ENCODE peak calls at places on chromosome 13, in ten cellular contexts. One of them, this sample, is unnamed.

GRCh38 chr13:74869846-74870245 is 612.1 kb downstream of the TBC1D4 start:
- DNase-seq in stimulated activated CD4-positive, alpha-beta T cell treated with anti-CD3 and anti-CD28 coated beads, Interleukin-1b, Interleukin-23, amount 100 ng/mL, for 4 hours: no peak
- DNase-seq in activated T-helper 2 cell treated with anti-CD3 and anti-CD28 coated beads, Interferon-gamma antibody, Interleukin-2, Interleukin-4, amounts not matched to agents 10 μg/mL and 5 μg/mL and 100 μg/mL, durations not matched to agents 14 hours and 24 hours and 36 hours: no peak
- DNase-seq in non-pigmented ciliary epithelial cell: no peak
- DNase-seq in mesothelial cell of epicardium: no peak
- DNase-seq in T-helper 22 cell: no peak
- DNase-seq in EL: no peak
- DNase-seq in fibroblast of lung: peak; percentile 23
- DNase-seq in ovary: no peak
- DNase-seq in AG10803: no peak
- DNase-seq in this sample: no peak

GRCh38 chr13:42615691-42616090 is 41.7 kb downstream of the TNFSF11 start:
- DNase-seq in stimulated activated CD4-positive, alpha-beta T cell treated with anti-CD3 and anti-CD28 coated beads, Interleukin-1b, Interleukin-23, amount 100 ng/mL, for 4 hours: no peak
- DNase-seq in activated T-helper 2 cell treated with anti-CD3 and anti-CD28 coated beads, Interferon-gamma antibody, Interleukin-2, Interleukin-4, amounts not matched to agents 10 μg/mL and 5 μg/mL and 100 μg/mL, durations not matched to agents 14 hours and 24 hours and 36 hours: no peak
- DNase-seq in non-pigmented ciliary epithelial cell: no peak
- DNase-seq in mesothelial cell of epicardium: no peak
- DNase-seq in T-helper 22 cell: no peak
- DNase-seq in EL: peak; percentile 24
- DNase-seq in fibroblast of lung: peak; percentile 2
- DNase-seq in ovary: no peak
- DNase-seq in AG10803: no peak
- DNase-seq in this sample: no peak

GRCh38 chr13:67238277-67238859 is 8.2 kb upstream of the PCDH9 start:
- DNase-seq in stimulated activated CD4-positive, alpha-beta T cell treated with anti-CD3 and anti-CD28 coated beads, Interleukin-1b, Interleukin-23, amount 100 ng/mL, for 4 hours: no peak
- DNase-seq in activated T-helper 2 cell treated with anti-CD3 and anti-CD28 coated beads, Interferon-gamma antibody, Interleukin-2, Interleukin-4, amounts not matched to agents 10 μg/mL and 5 μg/mL and 100 μg/mL, durations not matched to agents 14 hours and 24 hours and 36 hours: no peak
- DNase-seq in non-pigmented ciliary epithelial cell: no peak
- DNase-seq in mesothelial cell of epicardium: no peak
- DNase-seq in T-helper 22 cell: no peak
- DNase-seq in EL: peak; percentile 37
- DNase-seq in fibroblast of lung: peak; percentile 16
- DNase-seq in ovary: no peak
- DNase-seq in AG10803: peak; percentile 32
- DNase-seq in this sample: peak; percentile 65

GRCh38 chr13:27383104-27383921 is 41.1 kb upstream of the GTF3A start:
- DNase-seq in stimulated activated CD4-positive, alpha-beta T cell treated with anti-CD3 and anti-CD28 coated beads, Interleukin-1b, Interleukin-23, amount 100 ng/mL, for 4 hours: no peak
- DNase-seq in activated T-helper 2 cell treated with anti-CD3 and anti-CD28 coated beads, Interferon-gamma antibody, Interleukin-2, Interleukin-4, amounts not matched to agents 10 μg/mL and 5 μg/mL and 100 μg/mL, durations not matched to agents 14 hours and 24 hours and 36 hours: no peak
- DNase-seq in non-pigmented ciliary epithelial cell: no peak
- DNase-seq in mesothelial cell of epicardium: no peak
- DNase-seq in T-helper 22 cell: no peak
- DNase-seq in EL: no peak
- DNase-seq in fibroblast of lung: no peak
- DNase-seq in ovary: no peak
- DNase-seq in AG10803: no peak
- DNase-seq in this sample: no peak

GRCh38 chr13:94112731-94113130 is 366.8 kb downstream of the DCT start:
- DNase-seq in stimulated activated CD4-positive, alpha-beta T cell treated with anti-CD3 and anti-CD28 coated beads, Interleukin-1b, Interleukin-23, amount 100 ng/mL, for 4 hours: no peak
- DNase-seq in activated T-helper 2 cell treated with anti-CD3 and anti-CD28 coated beads, Interferon-gamma antibody, Interleukin-2, Interleukin-4, amounts not matched to agents 10 μg/mL and 5 μg/mL and 100 μg/mL, durations not matched to agents 14 hours and 24 hours and 36 hours: no peak
- DNase-seq in non-pigmented ciliary epithelial cell: no peak
- DNase-seq in mesothelial cell of epicardium: no peak
- DNase-seq in T-helper 22 cell: no peak
- DNase-seq in EL: no peak
- DNase-seq in fibroblast of lung: no peak
- DNase-seq in ovary: no peak
- DNase-seq in AG10803: no peak
- DNase-seq in this sample: no peak

GRCh38 chr13:72567566-72567965 is 159.9 kb downstream of the MZT1 start:
- DNase-seq in stimulated activated CD4-positive, alpha-beta T cell treated with anti-CD3 and anti-CD28 coated beads, Interleukin-1b, Interleukin-23, amount 100 ng/mL, for 4 hours: no peak
- DNase-seq in activated T-helper 2 cell treated with anti-CD3 and anti-CD28 coated beads, Interferon-gamma antibody, Interleukin-2, Interleukin-4, amounts not matched to agents 10 μg/mL and 5 μg/mL and 100 μg/mL, durations not matched to agents 14 hours and 24 hours and 36 hours: no peak
- DNase-seq in non-pigmented ciliary epithelial cell: no peak
- DNase-seq in mesothelial cell of epicardium: no peak
- DNase-seq in T-helper 22 cell: no peak
- DNase-seq in EL: no peak
- DNase-seq in fibroblast of lung: no peak
- DNase-seq in ovary: no peak
- DNase-seq in AG10803: no peak
- DNase-seq in this sample: no peak

GRCh38 chr13:29402168-29402621 is 193.3 kb downstream of the SLC7A1 start:
- DNase-seq in stimulated activated CD4-positive, alpha-beta T cell treated with anti-CD3 and anti-CD28 coated beads, Interleukin-1b, Interleukin-23, amount 100 ng/mL, for 4 hours: no peak
- DNase-seq in activated T-helper 2 cell treated with anti-CD3 and anti-CD28 coated beads, Interferon-gamma antibody, Interleukin-2, Interleukin-4, amounts not matched to agents 10 μg/mL and 5 μg/mL and 100 μg/mL, durations not matched to agents 14 hours and 24 hours and 36 hours: no peak
- DNase-seq in non-pigmented ciliary epithelial cell: peak; percentile 23
- DNase-seq in mesothelial cell of epicardium: no peak
- DNase-seq in T-helper 22 cell: no peak
- DNase-seq in EL: peak; percentile 17
- DNase-seq in fibroblast of lung: peak; percentile 51
- DNase-seq in ovary: peak; percentile 19
- DNase-seq in AG10803: no peak
- DNase-seq in this sample: peak; percentile 12

GRCh38 chr13:103883152-103883551 is 816.9 kb upstream of the SLC10A2 start:
- DNase-seq in stimulated activated CD4-positive, alpha-beta T cell treated with anti-CD3 and anti-CD28 coated beads, Interleukin-1b, Interleukin-23, amount 100 ng/mL, for 4 hours: no peak
- DNase-seq in activated T-helper 2 cell treated with anti-CD3 and anti-CD28 coated beads, Interferon-gamma antibody, Interleukin-2, Interleukin-4, amounts not matched to agents 10 μg/mL and 5 μg/mL and 100 μg/mL, durations not matched to agents 14 hours and 24 hours and 36 hours: no peak
- DNase-seq in non-pigmented ciliary epithelial cell: peak; percentile 98
- DNase-seq in mesothelial cell of epicardium: peak; percentile 81
- DNase-seq in T-helper 22 cell: no peak
- DNase-seq in EL: peak; percentile 76
- DNase-seq in fibroblast of lung: peak; percentile 96
- DNase-seq in ovary: peak; percentile 26
- DNase-seq in AG10803: peak; percentile 82
- DNase-seq in this sample: peak; percentile 96

GRCh38 chr13:98397221-98397620 is 179.7 kb downstream of the STK24 start:
- DNase-seq in stimulated activated CD4-positive, alpha-beta T cell treated with anti-CD3 and anti-CD28 coated beads, Interleukin-1b, Interleukin-23, amount 100 ng/mL, for 4 hours: no peak
- DNase-seq in activated T-helper 2 cell treated with anti-CD3 and anti-CD28 coated beads, Interferon-gamma antibody, Interleukin-2, Interleukin-4, amounts not matched to agents 10 μg/mL and 5 μg/mL and 100 μg/mL, durations not matched to agents 14 hours and 24 hours and 36 hours: no peak
- DNase-seq in non-pigmented ciliary epithelial cell: no peak
- DNase-seq in mesothelial cell of epicardium: no peak
- DNase-seq in T-helper 22 cell: no peak
- DNase-seq in EL: no peak
- DNase-seq in fibroblast of lung: peak; percentile 19
- DNase-seq in ovary: no peak
- DNase-seq in AG10803: no peak
- DNase-seq in this sample: peak; percentile 32

GRCh38 chr13:75544681-75545333 is 4.8 kb upstream of the UCHL3 start:
- DNase-seq in stimulated activated CD4-positive, alpha-beta T cell treated with anti-CD3 and anti-CD28 coated beads, Interleukin-1b, Interleukin-23, amount 100 ng/mL, for 4 hours: no peak
- DNase-seq in activated T-helper 2 cell treated with anti-CD3 and anti-CD28 coated beads, Interferon-gamma antibody, Interleukin-2, Interleukin-4, amounts not matched to agents 10 μg/mL and 5 μg/mL and 100 μg/mL, durations not matched to agents 14 hours and 24 hours and 36 hours: no peak
- DNase-seq in non-pigmented ciliary epithelial cell: peak; percentile 69
- DNase-seq in mesothelial cell of epicardium: no peak
- DNase-seq in T-helper 22 cell: no peak
- DNase-seq in EL: peak; percentile 71
- DNase-seq in fibroblast of lung: peak; percentile 85
- DNase-seq in ovary: no peak
- DNase-seq in AG10803: peak; percentile 95
- DNase-seq in this sample: no peak

GRCh38 chr13:79686441-79686840 is 205.5 kb downstream of the NDFIP2 start:
- DNase-seq in stimulated activated CD4-positive, alpha-beta T cell treated with anti-CD3 and anti-CD28 coated beads, Interleukin-1b, Interleukin-23, amount 100 ng/mL, for 4 hours: no peak
- DNase-seq in activated T-helper 2 cell treated with anti-CD3 and anti-CD28 coated beads, Interferon-gamma antibody, Interleukin-2, Interleukin-4, amounts not matched to agents 10 μg/mL and 5 μg/mL and 100 μg/mL, durations not matched to agents 14 hours and 24 hours and 36 hours: no peak
- DNase-seq in non-pigmented ciliary epithelial cell: no peak
- DNase-seq in mesothelial cell of epicardium: no peak
- DNase-seq in T-helper 22 cell: no peak
- DNase-seq in EL: no peak
- DNase-seq in fibroblast of lung: no peak
- DNase-seq in ovary: no peak
- DNase-seq in AG10803: no peak
- DNase-seq in this sample: no peak

GRCh38 chr13:92573467-92574057 is 653.0 kb upstream of the GPC6 start:
- DNase-seq in stimulated activated CD4-positive, alpha-beta T cell treated with anti-CD3 and anti-CD28 coated beads, Interleukin-1b, Interleukin-23, amount 100 ng/mL, for 4 hours: no peak
- DNase-seq in activated T-helper 2 cell treated with anti-CD3 and anti-CD28 coated beads, Interferon-gamma antibody, Interleukin-2, Interleukin-4, amounts not matched to agents 10 μg/mL and 5 μg/mL and 100 μg/mL, durations not matched to agents 14 hours and 24 hours and 36 hours: no peak
- DNase-seq in non-pigmented ciliary epithelial cell: no peak
- DNase-seq in mesothelial cell of epicardium: no peak
- DNase-seq in T-helper 22 cell: no peak
- DNase-seq in EL: peak; percentile 0
- DNase-seq in fibroblast of lung: peak; percentile 33
- DNase-seq in ovary: no peak
- DNase-seq in AG10803: peak; percentile 2
- DNase-seq in this sample: peak; percentile 9

GRCh38 chr13:45742985-45743384 is 40.9 kb downstream of the CBY2 start:
- DNase-seq in stimulated activated CD4-positive, alpha-beta T cell treated with anti-CD3 and anti-CD28 coated beads, Interleukin-1b, Interleukin-23, amount 100 ng/mL, for 4 hours: no peak
- DNase-seq in activated T-helper 2 cell treated with anti-CD3 and anti-CD28 coated beads, Interferon-gamma antibody, Interleukin-2, Interleukin-4, amounts not matched to agents 10 μg/mL and 5 μg/mL and 100 μg/mL, durations not matched to agents 14 hours and 24 hours and 36 hours: no peak
- DNase-seq in non-pigmented ciliary epithelial cell: no peak
- DNase-seq in mesothelial cell of epicardium: no peak
- DNase-seq in T-helper 22 cell: no peak
- DNase-seq in EL: no peak
- DNase-seq in fibroblast of lung: no peak
- DNase-seq in ovary: no peak
- DNase-seq in AG10803: no peak
- DNase-seq in this sample: no peak

GRCh38 chr13:45416521-45417125 is 1.6 kb downstream of the SLC25A30 start:
- DNase-seq in stimulated activated CD4-positive, alpha-beta T cell treated with anti-CD3 and anti-CD28 coated beads, Interleukin-1b, Interleukin-23, amount 100 ng/mL, for 4 hours: no peak
- DNase-seq in activated T-helper 2 cell treated with anti-CD3 and anti-CD28 coated beads, Interferon-gamma antibody, Interleukin-2, Interleukin-4, amounts not matched to agents 10 μg/mL and 5 μg/mL and 100 μg/mL, durations not matched to agents 14 hours and 24 hours and 36 hours: no peak
- DNase-seq in non-pigmented ciliary epithelial cell: no peak
- DNase-seq in mesothelial cell of epicardium: no peak
- DNase-seq in T-helper 22 cell: no peak
- DNase-seq in EL: no peak
- DNase-seq in fibroblast of lung: no peak
- DNase-seq in ovary: no peak
- DNase-seq in AG10803: no peak
- DNase-seq in this sample: no peak

GRCh38 chr13:59166174-59166573 is 997.6 kb downstream of the DIAPH3 start:
- DNase-seq in stimulated activated CD4-positive, alpha-beta T cell treated with anti-CD3 and anti-CD28 coated beads, Interleukin-1b, Interleukin-23, amount 100 ng/mL, for 4 hours: no peak
- DNase-seq in activated T-helper 2 cell treated with anti-CD3 and anti-CD28 coated beads, Interferon-gamma antibody, Interleukin-2, Interleukin-4, amounts not matched to agents 10 μg/mL and 5 μg/mL and 100 μg/mL, durations not matched to agents 14 hours and 24 hours and 36 hours: no peak
- DNase-seq in non-pigmented ciliary epithelial cell: no peak
- DNase-seq in mesothelial cell of epicardium: no peak
- DNase-seq in T-helper 22 cell: no peak
- DNase-seq in EL: no peak
- DNase-seq in fibroblast of lung: no peak
- DNase-seq in ovary: no peak
- DNase-seq in AG10803: no peak
- DNase-seq in this sample: no peak

GRCh38 chr13:35789335-35790166 is 313.1 kb upstream of the MAB21L1 start:
- DNase-seq in stimulated activated CD4-positive, alpha-beta T cell treated with anti-CD3 and anti-CD28 coated beads, Interleukin-1b, Interleukin-23, amount 100 ng/mL, for 4 hours: no peak
- DNase-seq in activated T-helper 2 cell treated with anti-CD3 and anti-CD28 coated beads, Interferon-gamma antibody, Interleukin-2, Interleukin-4, amounts not matched to agents 10 μg/mL and 5 μg/mL and 100 μg/mL, durations not matched to agents 14 hours and 24 hours and 36 hours: no peak
- DNase-seq in non-pigmented ciliary epithelial cell: peak; percentile 19
- DNase-seq in mesothelial cell of epicardium: no peak
- DNase-seq in T-helper 22 cell: no peak
- DNase-seq in EL: peak; percentile 52
- DNase-seq in fibroblast of lung: peak; percentile 43
- DNase-seq in ovary: no peak
- DNase-seq in AG10803: peak; percentile 70
- DNase-seq in this sample: peak; percentile 64

GRCh38 chr13:43787998-43788397 is 1.2 kb upstream of the ENOX1 start:
- DNase-seq in stimulated activated CD4-positive, alpha-beta T cell treated with anti-CD3 and anti-CD28 coated beads, Interleukin-1b, Interleukin-23, amount 100 ng/mL, for 4 hours: no peak
- DNase-seq in activated T-helper 2 cell treated with anti-CD3 and anti-CD28 coated beads, Interferon-gamma antibody, Interleukin-2, Interleukin-4, amounts not matched to agents 10 μg/mL and 5 μg/mL and 100 μg/mL, durations not matched to agents 14 hours and 24 hours and 36 hours: no peak
- DNase-seq in non-pigmented ciliary epithelial cell: no peak
- DNase-seq in mesothelial cell of epicardium: no peak
- DNase-seq in T-helper 22 cell: no peak
- DNase-seq in EL: peak; percentile 52
- DNase-seq in fibroblast of lung: peak; percentile 39
- DNase-seq in ovary: peak; percentile 22
- DNase-seq in AG10803: peak; percentile 49
- DNase-seq in this sample: peak; percentile 61

GRCh38 chr13:20424559-20424852 is 101.2 kb downstream of the CRYL1 start:
- DNase-seq in stimulated activated CD4-positive, alpha-beta T cell treated with anti-CD3 and anti-CD28 coated beads, Interleukin-1b, Interleukin-23, amount 100 ng/mL, for 4 hours: no peak
- DNase-seq in activated T-helper 2 cell treated with anti-CD3 and anti-CD28 coated beads, Interferon-gamma antibody, Interleukin-2, Interleukin-4, amounts not matched to agents 10 μg/mL and 5 μg/mL and 100 μg/mL, durations not matched to agents 14 hours and 24 hours and 36 hours: no peak
- DNase-seq in non-pigmented ciliary epithelial cell: no peak
- DNase-seq in mesothelial cell of epicardium: no peak
- DNase-seq in T-helper 22 cell: no peak
- DNase-seq in EL: no peak
- DNase-seq in fibroblast of lung: no peak
- DNase-seq in ovary: no peak
- DNase-seq in AG10803: no peak
- DNase-seq in this sample: peak; percentile 11

GRCh38 chr13:27034678-27035111 is 136.9 kb downstream of the USP12 start:
- DNase-seq in stimulated activated CD4-positive, alpha-beta T cell treated with anti-CD3 and anti-CD28 coated beads, Interleukin-1b, Interleukin-23, amount 100 ng/mL, for 4 hours: no peak
- DNase-seq in activated T-helper 2 cell treated with anti-CD3 and anti-CD28 coated beads, Interferon-gamma antibody, Interleukin-2, Interleukin-4, amounts not matched to agents 10 μg/mL and 5 μg/mL and 100 μg/mL, durations not matched to agents 14 hours and 24 hours and 36 hours: no peak
- DNase-seq in non-pigmented ciliary epithelial cell: no peak
- DNase-seq in mesothelial cell of epicardium: no peak
- DNase-seq in T-helper 22 cell: no peak
- DNase-seq in EL: no peak
- DNase-seq in fibroblast of lung: no peak
- DNase-seq in ovary: no peak
- DNase-seq in AG10803: no peak
- DNase-seq in this sample: no peak

GRCh38 chr13:83733293-83733692 is 149.0 kb downstream of the SLITRK1 start:
- DNase-seq in stimulated activated CD4-positive, alpha-beta T cell treated with anti-CD3 and anti-CD28 coated beads, Interleukin-1b, Interleukin-23, amount 100 ng/mL, for 4 hours: no peak
- DNase-seq in activated T-helper 2 cell treated with anti-CD3 and anti-CD28 coated beads, Interferon-gamma antibody, Interleukin-2, Interleukin-4, amounts not matched to agents 10 μg/mL and 5 μg/mL and 100 μg/mL, durations not matched to agents 14 hours and 24 hours and 36 hours: no peak
- DNase-seq in non-pigmented ciliary epithelial cell: no peak
- DNase-seq in mesothelial cell of epicardium: no peak
- DNase-seq in T-helper 22 cell: no peak
- DNase-seq in EL: no peak
- DNase-seq in fibroblast of lung: no peak
- DNase-seq in ovary: no peak
- DNase-seq in AG10803: no peak
- DNase-seq in this sample: no peak

GRCh38 chr13:35874704-35875103 is 256.5 kb downstream of the DCLK1 start:
- DNase-seq in stimulated activated CD4-positive, alpha-beta T cell treated with anti-CD3 and anti-CD28 coated beads, Interleukin-1b, Interleukin-23, amount 100 ng/mL, for 4 hours: no peak
- DNase-seq in activated T-helper 2 cell treated with anti-CD3 and anti-CD28 coated beads, Interferon-gamma antibody, Interleukin-2, Interleukin-4, amounts not matched to agents 10 μg/mL and 5 μg/mL and 100 μg/mL, durations not matched to agents 14 hours and 24 hours and 36 hours: no peak
- DNase-seq in non-pigmented ciliary epithelial cell: no peak
- DNase-seq in mesothelial cell of epicardium: no peak
- DNase-seq in T-helper 22 cell: no peak
- DNase-seq in EL: no peak
- DNase-seq in fibroblast of lung: no peak
- DNase-seq in ovary: no peak
- DNase-seq in AG10803: no peak
- DNase-seq in this sample: no peak

GRCh38 chr13:80704369-80704768 is 363.4 kb upstream of the SPRY2 start:
- DNase-seq in stimulated activated CD4-positive, alpha-beta T cell treated with anti-CD3 and anti-CD28 coated beads, Interleukin-1b, Interleukin-23, amount 100 ng/mL, for 4 hours: no peak
- DNase-seq in activated T-helper 2 cell treated with anti-CD3 and anti-CD28 coated beads, Interferon-gamma antibody, Interleukin-2, Interleukin-4, amounts not matched to agents 10 μg/mL and 5 μg/mL and 100 μg/mL, durations not matched to agents 14 hours and 24 hours and 36 hours: no peak
- DNase-seq in non-pigmented ciliary epithelial cell: no peak
- DNase-seq in mesothelial cell of epicardium: no peak
- DNase-seq in T-helper 22 cell: no peak
- DNase-seq in EL: no peak
- DNase-seq in fibroblast of lung: no peak
- DNase-seq in ovary: no peak
- DNase-seq in AG10803: no peak
- DNase-seq in this sample: no peak

GRCh38 chr13:44299142-44299541 is 74.5 kb upstream of the SERP2 start:
- DNase-seq in stimulated activated CD4-positive, alpha-beta T cell treated with anti-CD3 and anti-CD28 coated beads, Interleukin-1b, Interleukin-23, amount 100 ng/mL, for 4 hours: no peak
- DNase-seq in activated T-helper 2 cell treated with anti-CD3 and anti-CD28 coated beads, Interferon-gamma antibody, Interleukin-2, Interleukin-4, amounts not matched to agents 10 μg/mL and 5 μg/mL and 100 μg/mL, durations not matched to agents 14 hours and 24 hours and 36 hours: no peak
- DNase-seq in non-pigmented ciliary epithelial cell: no peak
- DNase-seq in mesothelial cell of epicardium: no peak
- DNase-seq in T-helper 22 cell: no peak
- DNase-seq in EL: peak; percentile 41
- DNase-seq in fibroblast of lung: peak; percentile 62
- DNase-seq in ovary: no peak
- DNase-seq in AG10803: no peak
- DNase-seq in this sample: no peak

GRCh38 chr13:97879646-97880297 is 73.7 kb upstream of the IPO5 start:
- DNase-seq in stimulated activated CD4-positive, alpha-beta T cell treated with anti-CD3 and anti-CD28 coated beads, Interleukin-1b, Interleukin-23, amount 100 ng/mL, for 4 hours: no peak
- DNase-seq in activated T-helper 2 cell treated with anti-CD3 and anti-CD28 coated beads, Interferon-gamma antibody, Interleukin-2, Interleukin-4, amounts not matched to agents 10 μg/mL and 5 μg/mL and 100 μg/mL, durations not matched to agents 14 hours and 24 hours and 36 hours: no peak
- DNase-seq in non-pigmented ciliary epithelial cell: peak; percentile 76
- DNase-seq in mesothelial cell of epicardium: no peak
- DNase-seq in T-helper 22 cell: no peak
- DNase-seq in EL: peak; percentile 93
- DNase-seq in fibroblast of lung: peak; percentile 92
- DNase-seq in ovary: no peak
- DNase-seq in AG10803: peak; percentile 93
- DNase-seq in this sample: peak; percentile 90

GRCh38 chr13:112729408-112729807 is 39.6 kb downstream of the ATP11A start:
- DNase-seq in stimulated activated CD4-positive, alpha-beta T cell treated with anti-CD3 and anti-CD28 coated beads, Interleukin-1b, Interleukin-23, amount 100 ng/mL, for 4 hours: no peak
- DNase-seq in activated T-helper 2 cell treated with anti-CD3 and anti-CD28 coated beads, Interferon-gamma antibody, Interleukin-2, Interleukin-4, amounts not matched to agents 10 μg/mL and 5 μg/mL and 100 μg/mL, durations not matched to agents 14 hours and 24 hours and 36 hours: no peak
- DNase-seq in non-pigmented ciliary epithelial cell: no peak
- DNase-seq in mesothelial cell of epicardium: no peak
- DNase-seq in T-helper 22 cell: no peak
- DNase-seq in EL: no peak
- DNase-seq in fibroblast of lung: no peak
- DNase-seq in ovary: no peak
- DNase-seq in AG10803: no peak
- DNase-seq in this sample: no peak

GRCh38 chr13:27370305-27370853 is 54.0 kb upstream of the GTF3A start:
- DNase-seq in stimulated activated CD4-positive, alpha-beta T cell treated with anti-CD3 and anti-CD28 coated beads, Interleukin-1b, Interleukin-23, amount 100 ng/mL, for 4 hours: no peak
- DNase-seq in activated T-helper 2 cell treated with anti-CD3 and anti-CD28 coated beads, Interferon-gamma antibody, Interleukin-2, Interleukin-4, amounts not matched to agents 10 μg/mL and 5 μg/mL and 100 μg/mL, durations not matched to agents 14 hours and 24 hours and 36 hours: no peak
- DNase-seq in non-pigmented ciliary epithelial cell: no peak
- DNase-seq in mesothelial cell of epicardium: no peak
- DNase-seq in T-helper 22 cell: no peak
- DNase-seq in EL: no peak
- DNase-seq in fibroblast of lung: no peak
- DNase-seq in ovary: no peak
- DNase-seq in AG10803: no peak
- DNase-seq in this sample: no peak